ENCODE peak calls at places on chromosome 18, in seven cellular contexts. W, X, P, Z, T, O and B are unnamed samples. For H3K4me1, the result is how much of the 10 kb centered on the place peaks cover.

GRCh38 chr18:60003610-60004185 is 103.9 kb downstream of the PMAIP1 start:
- DNase-seq in T (peak), O (no peak), Z (no peak), P (no peak), W (no peak), X (no peak), B (no peak)

GRCh38 chr18:79506191-79507075 is 110.7 kb downstream of the NFATC1 start:
- DNase-seq in P (peak), W (peak), Z (no peak), O (peak), X (no peak), T (no peak), B (no peak)

GRCh38 chr18:66513996-66514395 is 89.9 kb downstream of the CDH19 start:
- DNase-seq in T (no peak), X (no peak), Z (no peak), P (no peak), W (no peak), O (no peak), B (no peak)

GRCh38 chr18:77749189-77749588 is 499.5 kb downstream of the GALR1 start:
- DNase-seq in Z (no peak), O (no peak), T (peak), P (no peak), W (no peak), X (no peak), B (no peak)

GRCh38 chr18:5546660-5547059 is 2.9 kb upstream of the EPB41L3 start:
- DNase-seq in O (no peak), P (no peak), W (no peak), Z (no peak), X (no peak), T (peak), B (no peak)

GRCh38 chr18:22066083-22066485 is 103.3 kb upstream of the GATA6 start:
- DNase-seq in Z (no peak), O (no peak), W (no peak), P (no peak), X (no peak), T (peak), B (no peak)

GRCh38 chr18:29160123-29160522 is 983.2 kb upstream of the CDH2 start:
- DNase-seq in P (no peak), O (no peak), X (no peak), Z (no peak), T (peak), W (no peak), B (no peak)

GRCh38 chr18:21241224-21242131 is 554 bp upstream of the GREB1L start:
- DNase-seq in X (no peak), P (no peak), T (peak), O (peak), Z (no peak), W (peak), B (no peak)

GRCh38 chr18:32276896-32277295 is 87.1 kb downstream of the MEP1B start:
- DNase-seq in T (no peak), O (no peak), P (no peak), W (no peak), Z (no peak), X (no peak), B (no peak)

GRCh38 chr18:63511285-63511684 is 30.9 kb upstream of the SERPINB12 start:
- DNase-seq in O (no peak), P (no peak), T (peak), Z (no peak), W (no peak), X (no peak), B (no peak)

GRCh38 chr18:54263904-54264336 is 5.4 kb upstream of the POLI start:
- DNase-seq in T (no peak), O (no peak), W (no peak), P (no peak), Z (no peak), X (no peak), B (no peak)

GRCh38 chr18:44123743-44124142 is 556.9 kb upstream of the SETBP1 start:
- DNase-seq in Z (no peak), O (no peak), T (no peak), X (no peak), P (no peak), W (no peak), B (no peak)

GRCh38 chr18:3441290-3441689 is 8.7 kb upstream of the TGIF1 start:
- DNase-seq in O (no peak), X (no peak), Z (no peak), T (peak), W (no peak), P (no peak), B (peak)

GRCh38 chr18:5627756-5628511 is 84.1 kb upstream of the EPB41L3 start:
- DNase-seq in T (peak), W (no peak), Z (no peak), O (no peak), X (no peak), P (no peak), B (peak)

GRCh38 chr18:1383465-1383864 is 478.8 kb downstream of the ADCYAP1 start:
- DNase-seq in X (no peak), T (peak), O (no peak), W (no peak), Z (no peak), P (no peak), B (no peak)

GRCh38 chr18:62239475-62239874 is 52.4 kb downstream of the RELCH start:
- DNase-seq in P (no peak), X (no peak), O (no peak), Z (no peak), W (no peak), T (peak), B (no peak)

GRCh38 chr18:26709897-26710296 is 155.6 kb downstream of the AQP4 start:
- DNase-seq in W (no peak), P (no peak), Z (no peak), X (no peak), O (no peak), T (no peak), B (no peak)

GRCh38 chr18:60978338-60978737 is 354.9 kb upstream of the CDH20 start:
- DNase-seq in X (no peak), O (no peak), W (no peak), P (no peak), Z (no peak), T (peak), B (no peak)

DNA sequence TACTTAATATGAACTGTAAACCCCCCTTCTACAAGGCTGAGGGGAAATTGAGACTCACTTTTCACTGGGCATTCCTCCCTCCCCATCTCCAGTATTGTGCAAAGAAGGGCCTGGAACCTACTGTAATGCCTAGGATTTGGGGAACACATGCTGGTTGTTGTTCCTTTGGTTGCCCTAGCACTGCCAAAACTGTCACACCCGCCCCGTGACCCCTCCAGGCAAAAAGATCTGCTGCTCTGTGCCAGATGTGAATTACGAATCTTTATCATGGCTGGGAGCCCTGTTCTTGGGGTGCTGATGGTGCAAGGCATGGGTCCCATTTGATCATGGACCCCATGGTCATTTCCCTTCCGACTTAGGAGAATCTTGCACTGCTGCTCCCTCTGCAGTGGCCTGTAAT is 95.4 kb downstream of the CABLES1 start:
- DNase-seq in P (no peak), Z (no peak), W (no peak), X (no peak), O (peak), T (no peak), B (no peak)
- H3K4me1 ChIP-seq in P (under half), Z (under half), W (under half), X (under half), O (half or more), T (under half), B (under half)

GRCh38 chr18:12401881-12402280 is 5.8 kb upstream of the PRELID3A start:
- DNase-seq in Z (no peak), P (no peak), X (no peak), W (no peak), T (no peak), O (peak), B (no peak)

GRCh38 chr18:12405066-12405465 is 2.7 kb upstream of the PRELID3A start:
- DNase-seq in W (no peak), P (no peak), O (no peak), Z (no peak), X (no peak), T (no peak), B (no peak)

GRCh38 chr18:12406376-12407111 is 1.2 kb upstream of the PRELID3A start:
- DNase-seq in T (no peak), Z (no peak), O (no peak), W (no peak), P (no peak), X (no peak), B (no peak)

GRCh38 chr18:12408247-12408869 is 629 bp downstream of the PRELID3A start:
- DNase-seq in W (no peak), T (no peak), X (no peak), Z (no peak), O (no peak), P (no peak), B (no peak)

DNA sequence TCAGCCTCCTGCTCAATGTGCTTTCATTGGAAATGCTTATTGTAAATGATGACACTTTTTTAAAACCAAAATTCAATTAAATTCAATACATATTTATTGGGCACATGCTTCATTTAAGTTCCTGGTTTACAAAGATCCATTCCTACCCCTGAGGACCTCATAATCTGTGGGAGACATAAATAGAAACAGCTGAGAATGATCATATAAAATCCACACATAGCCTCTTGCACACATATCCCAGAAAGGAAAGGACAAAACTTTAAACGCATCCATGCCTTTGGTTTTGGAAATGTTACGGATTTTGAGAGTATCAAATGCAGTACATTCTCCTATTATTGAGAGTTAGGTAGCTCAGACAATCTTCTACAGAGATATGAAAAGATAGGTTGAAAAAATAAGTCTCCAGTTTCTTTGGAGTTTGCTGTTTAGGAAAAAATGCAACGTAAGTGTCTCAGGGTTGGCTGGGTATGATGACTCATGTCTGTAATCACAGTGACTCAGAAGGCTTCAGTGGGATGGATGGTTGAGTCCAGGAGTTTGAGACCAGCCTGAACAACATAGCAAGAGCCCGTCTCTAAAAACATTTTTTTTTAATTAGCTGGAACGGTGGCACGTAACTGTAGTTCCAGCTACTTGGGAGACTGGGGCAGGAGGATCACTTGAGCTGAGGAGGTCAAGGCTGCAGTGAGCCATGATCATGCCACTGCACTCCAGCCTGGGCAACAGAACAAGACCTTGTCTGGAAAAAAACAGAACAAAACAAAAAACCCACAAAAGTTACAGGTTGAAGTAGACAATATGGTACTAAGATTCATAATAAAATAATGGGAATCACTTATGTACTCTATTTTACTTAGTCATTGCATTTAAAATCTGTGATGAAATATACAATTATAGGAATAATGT is 3.9 kb upstream of the PRELID3A start:
- DNase-seq in P (no peak), T (no peak), O (no peak), X (no peak), W (no peak), Z (no peak), B (no peak)
- H3K27ac ChIP-seq in P (no peak), T (no peak), O (no peak), X (no peak), W (no peak), Z (no peak), B (no peak)

GRCh38 chr18:74485860-74486849 is 10.0 kb upstream of the CNDP2 start:
- DNase-seq in X (no peak), Z (no peak), O (no peak), P (no peak), W (peak), T (no peak), B (no peak)
- H3K4me3 ChIP-seq in X (no peak), Z (no peak), O (no peak), P (no peak), W (no peak), T (no peak), B (no peak)

GRCh38 chr18:70420151-70420898 is 131.5 kb downstream of the SOCS6 start:
- DNase-seq in W (no peak), O (no peak), Z (no peak), T (no peak), X (no peak), P (peak), B (no peak)

GRCh38 chr18:70422061-70422965 is 133.5 kb downstream of the SOCS6 start:
- DNase-seq in X (peak), O (peak), Z (no peak), W (peak), T (no peak), P (peak), B (peak)

GRCh38 chr18:70423120-70423519 is 134.3 kb downstream of the SOCS6 start:
- DNase-seq in O (no peak), W (no peak), T (no peak), P (no peak), X (no peak), Z (no peak), B (no peak)

GRCh38 chr18:70419526-70419925 is 130.7 kb downstream of the SOCS6 start:
- DNase-seq in W (no peak), O (no peak), P (no peak), X (no peak), Z (no peak), T (no peak), B (no peak)

GRCh38 chr18:70421471-70421870 is 132.6 kb downstream of the SOCS6 start:
- DNase-seq in X (no peak), W (no peak), Z (no peak), O (no peak), T (no peak), P (no peak), B (no peak)
- H3K4me1 ChIP-seq in X (under half), W (under half), Z (under half), O (under half), T (under half), P (under half), B (under half)

DNA sequence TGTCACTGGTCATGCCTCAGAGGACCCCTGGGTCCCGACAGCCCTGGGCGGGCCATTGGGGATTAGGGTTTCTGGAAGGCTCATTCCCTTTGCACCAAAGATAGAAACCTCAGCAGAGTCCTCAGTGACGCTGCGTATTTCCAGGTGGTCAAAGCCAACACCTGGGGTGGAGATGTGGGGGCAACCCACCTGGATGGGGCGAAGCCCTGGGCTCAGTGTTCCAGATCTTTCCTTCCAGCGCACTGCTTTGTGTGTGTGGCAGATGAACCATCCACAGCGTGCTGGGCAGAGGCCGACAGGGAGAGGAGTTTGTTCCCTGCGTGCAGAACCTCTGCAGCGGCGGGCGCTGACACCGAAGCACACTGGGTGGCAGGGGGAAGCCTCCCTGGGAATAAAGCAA is 143.9 kb downstream of the CTIF start:
- DNase-seq in W (no peak), T (no peak), Z (no peak), P (no peak), O (no peak), X (no peak), B (no peak)
- H3K27ac ChIP-seq in W (no peak), T (no peak), Z (no peak), P (no peak), O (peak), X (no peak), B (no peak)

GRCh38 chr18:55322176-55322735 is 265.7 kb downstream of the TCF4 start:
- DNase-seq in O (peak), T (peak), X (peak), Z (no peak), P (peak), W (peak), B (peak)

GRCh38 chr18:55318864-55319516 is 269.0 kb downstream of the TCF4 start:
- DNase-seq in W (no peak), X (no peak), T (no peak), Z (no peak), O (no peak), P (no peak), B (no peak)

GRCh38 chr18:55321268-55322175 is 266.5 kb downstream of the TCF4 start:
- DNase-seq in O (peak), W (peak), X (peak), P (peak), Z (peak), T (peak), B (peak)

GRCh38 chr18:55319517-55319905 is 268.5 kb downstream of the TCF4 start:
- DNase-seq in O (no peak), X (no peak), Z (no peak), P (no peak), T (no peak), W (no peak), B (no peak)

DNA sequence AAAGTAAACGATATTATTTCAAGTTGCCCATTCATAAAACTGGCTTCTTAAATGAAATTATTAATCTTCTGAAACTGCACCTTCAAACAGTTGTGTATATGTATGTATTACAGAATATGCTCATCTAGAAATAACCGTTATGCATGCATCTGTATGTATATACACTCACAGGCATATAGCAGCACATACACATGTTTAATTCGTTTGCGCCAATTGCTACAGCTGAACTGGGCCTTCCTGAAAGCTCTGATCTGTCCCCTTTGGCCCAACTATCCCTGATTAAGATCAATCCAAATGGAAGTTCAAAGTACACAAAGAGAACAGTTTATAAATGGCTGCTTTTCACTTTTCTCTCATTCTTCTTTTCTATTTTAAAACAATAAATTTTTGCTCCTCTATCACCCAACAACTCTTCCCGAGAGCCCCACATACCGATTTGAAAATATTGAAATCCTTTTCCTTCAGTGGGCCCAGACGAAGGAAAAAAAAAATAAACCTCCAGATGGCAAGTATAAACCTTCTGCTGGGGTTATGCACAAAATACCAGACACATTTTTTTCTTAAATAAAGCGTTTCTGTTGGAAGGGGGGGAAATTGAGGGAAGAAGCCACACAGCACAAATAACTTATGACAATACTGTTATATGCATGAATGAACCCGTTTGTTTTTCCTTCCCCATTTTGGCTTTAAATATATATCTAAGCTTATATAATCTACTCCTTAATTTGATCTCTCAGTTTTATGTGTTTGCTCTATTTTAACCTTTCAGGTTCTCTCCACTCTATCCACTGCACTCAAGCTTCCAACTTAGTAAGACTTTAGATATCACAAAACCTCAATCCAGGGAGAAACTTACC is 267.4 kb downstream of the TCF4 start:
- DNase-seq in W (peak), Z (no peak), P (no peak), X (no peak), O (no peak), T (no peak), B (no peak)
- H3K4me3 ChIP-seq in W (peak), Z (peak), P (peak), X (peak), O (peak), T (peak), B (no peak)